ENCODE peak calls at places on chromosomes 4 and X, in eight cellular contexts. D is A673, R is cardiac muscle cell, O is pancreas, P is A549, N is SJCRH30, S is fibroblast of lung, K is hepatocyte. G is an unnamed sample.

GRCh38 chr4:25890653-25891485 is 23.2 kb upstream of the SMIM20 start:
- DNase-seq in D (no peak), R (peak; percentile 28), O (no peak), P (no peak), N (peak; percentile 73), S (no peak), K (no peak), G (no peak)

GRCh38 chr4:150960079-150960478 is 55.0 kb downstream of the LRBA start:
- DNase-seq in D (peak; percentile 60), R (no peak), O (no peak), P (peak; percentile 56), N (peak; percentile 28), S (peak; percentile 52), K (peak; percentile 19), G (peak; percentile 82)

GRCh38 chr4:113467581-113467980 is 294.0 kb downstream of the CAMK2D start:
- DNase-seq in D (no peak), R (no peak), O (no peak), P (no peak), N (peak; percentile 61), S (peak; percentile 83), K (no peak), G (peak; percentile 58)

GRCh38 chr4:109155682-109156243 is 146.7 kb downstream of the COL25A1 start:
- DNase-seq in D (no peak), R (peak; percentile 72), O (no peak), P (no peak), N (no peak), S (no peak), K (no peak), G (no peak)

GRCh38 chr4:11805837-11806236 is 377.1 kb upstream of the HS3ST1 start:
- DNase-seq in D (peak; percentile 2), R (peak; percentile 23), O (no peak), P (peak; percentile 20), N (peak; percentile 16), S (peak; percentile 56), K (peak; percentile 48), G (peak; percentile 50)

GRCh38 chr4:103947617-103948016 is 227.8 kb upstream of the TACR3 start:
- DNase-seq in D (no peak), R (no peak), O (no peak), P (no peak), N (no peak), S (no peak), K (no peak), G (no peak)

GRCh38 chrX:20265221-20265725 is 1.4 kb downstream of the RPS6KA3 start:
- DNase-seq in D (peak; percentile 57), R (peak; percentile 46), O (peak; percentile 37), P (peak; percentile 71), N (peak; percentile 80), S (peak; percentile 71), K (peak; percentile 74), G (peak; percentile 92)

GRCh38 chr4:140233811-140234696 is 80.1 kb upstream of the MAML3 start:
- DNase-seq in D (peak; percentile 38), R (no peak), O (no peak), P (no peak), N (peak; percentile 44), S (peak; percentile 91), K (peak; percentile 46), G (peak; percentile 61)

GRCh38 chr4:98653006-98653405 is 5.4 kb downstream of the TSPAN5 start:
- DNase-seq in D (no peak), R (no peak), O (no peak), P (no peak), N (no peak), S (peak; percentile 80), K (no peak), G (peak; percentile 58)

GRCh38 chr4:123599920-123600394 is 203.4 kb downstream of the SPRY1 start:
- DNase-seq in D (peak; percentile 81), R (peak; percentile 27), O (peak; percentile 25), P (no peak), N (peak; percentile 92), S (peak; percentile 17), K (peak; percentile 58), G (no peak)

GRCh38 chr4:142846105-142846728 is at the start of gene INPP4B:
- DNase-seq in D (peak; percentile 63), R (peak; percentile 83), O (peak; percentile 46), P (peak; percentile 35), N (peak; percentile 70), S (peak; percentile 60), K (peak; percentile 72), G (peak; percentile 88)

GRCh38 chrX:123971963-123972362 is 10.5 kb downstream of the STAG2 start:
- DNase-seq in D (no peak), R (no peak), O (no peak), P (no peak), N (no peak), S (peak; percentile 39), K (no peak), G (peak; percentile 11)

GRCh38 chrX:120456973-120457372 is 12.1 kb downstream of the LAMP2 start:
- DNase-seq in D (no peak), R (no peak), O (no peak), P (no peak), N (no peak), S (no peak), K (no peak), G (no peak)

GRCh38 chr4:99642725-99643489 is 14.7 kb downstream of the C4orf54 start:
- DNase-seq in D (no peak), R (no peak), O (peak; percentile 40), P (no peak), N (no peak), S (no peak), K (no peak), G (no peak)

GRCh38 chrX:46551494-46552128 is 6.4 kb upstream of the ZNF674 start:
- DNase-seq in D (peak; percentile 27), R (no peak), O (no peak), P (no peak), N (no peak), S (peak; percentile 45), K (peak; percentile 25), G (no peak)

GRCh38 chrX:149286940-149287349 is 218.2 kb downstream of the IDS start:
- DNase-seq in D (peak; percentile 57), R (peak; percentile 43), O (peak; percentile 50), P (peak; percentile 38), N (peak; percentile 58), S (peak; percentile 55), K (peak; percentile 58), G (peak; percentile 48)

GRCh38 chr4:86910820-86911684 is 18.8 kb upstream of the C4orf36 start:
- DNase-seq in D (no peak), R (no peak), O (no peak), P (no peak), N (no peak), S (no peak), K (no peak), G (no peak)

GRCh38 chr4:120855307-120856001 is 67.1 kb downstream of the PRDM5 start:
- DNase-seq in D (no peak), R (no peak), O (no peak), P (no peak), N (no peak), S (no peak), K (no peak), G (no peak)
- H3K4me3 ChIP-seq in D (no peak overlapping the region), R (no peak overlapping the region), O (no peak overlapping the region), P (no peak overlapping the region), N (no peak overlapping the region), S (no peak overlapping the region), K (no peak overlapping the region), G (no peak overlapping the region)

GRCh38 chr4:17512973-17513665 is 1.2 kb upstream of the QDPR start:
- DNase-seq in D (no peak), R (no peak), O (no peak), P (no peak), N (no peak), S (no peak), K (no peak), G (no peak)

GRCh38 chr4:17511041-17511949 is 595 bp downstream of the QDPR start:
- DNase-seq in D (peak; percentile 48), R (peak; percentile 71), O (peak; percentile 58), P (peak; percentile 46), N (peak; percentile 62), S (peak; percentile 41), K (peak; percentile 64), G (peak; percentile 81)

GRCh38 chr4:17514865-17515264 is at the start of gene CLRN2:
- DNase-seq in D (no peak), R (no peak), O (no peak), P (no peak), N (no peak), S (no peak), K (no peak), G (no peak)

GRCh38 chr4:17511950-17512795 is at the start of gene QDPR:
- DNase-seq in D (peak; percentile 68), R (peak; percentile 95), O (peak; percentile 87), P (peak; percentile 69), N (peak; percentile 87), S (peak; percentile 65), K (peak; percentile 91), G (peak; percentile 92)

DNA sequence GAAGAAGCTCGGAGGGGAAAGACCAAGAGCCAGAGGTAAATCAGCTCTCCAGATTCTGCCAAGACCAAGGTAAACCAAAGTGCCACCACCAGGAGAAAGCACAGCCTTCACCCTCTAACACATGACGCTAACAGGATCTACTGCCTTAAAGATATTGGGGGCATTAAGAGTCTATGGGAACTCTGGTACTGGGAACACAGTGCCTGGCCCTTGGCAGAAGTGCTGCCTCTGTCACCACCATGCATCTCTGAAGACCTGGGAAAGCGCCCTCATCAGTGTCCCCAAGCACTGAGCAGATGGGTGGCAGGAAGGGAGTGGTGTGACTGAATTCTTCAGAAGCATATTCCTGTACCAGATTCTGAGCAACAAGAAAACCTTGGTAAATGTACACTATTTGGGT is 1.3 kb downstream of the QDPR start:
- DNase-seq in D (no peak), R (no peak), O (no peak), P (no peak), N (no peak), S (no peak), K (no peak), G (peak; percentile 58)
- H3K4me1 ChIP-seq in D (peaks cover 8% of the 10 kb centered on the region), R (peaks cover 8% of the 10 kb centered on the region), O (peaks cover 3% of the 10 kb centered on the region), P (peaks cover 15% of the 10 kb centered on the region), N (peaks cover 6% of the 10 kb centered on the region), S (peaks cover 2% of the 10 kb centered on the region), K (peaks cover 10% of the 10 kb centered on the region), G (peaks cover 11% of the 10 kb centered on the region)

DNA sequence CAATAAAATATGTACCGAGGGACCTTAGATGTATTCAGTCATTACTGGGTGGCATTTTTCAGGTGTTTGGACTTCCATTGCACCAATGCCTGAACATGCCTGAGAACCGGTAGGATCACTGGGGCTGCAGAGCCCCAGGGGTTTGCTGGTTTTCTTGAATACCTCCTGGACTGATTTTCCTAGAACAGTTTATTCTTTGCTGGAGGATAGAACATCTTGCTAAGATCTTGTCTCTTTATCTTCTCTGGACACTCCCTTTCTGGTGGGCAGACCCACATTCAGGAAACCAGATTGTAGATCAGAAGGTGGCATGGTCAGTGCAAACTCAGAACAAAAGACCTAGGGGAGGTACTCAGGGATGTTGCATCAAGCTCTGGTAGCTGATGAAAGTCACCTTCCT is 84.7 kb downstream of the CLDN34 start:
- DNase-seq in D (no peak), R (no peak), O (no peak), P (no peak), N (no peak), S (no peak), K (no peak), G (no peak)
- H3K4me3 ChIP-seq in D (no peak overlapping the region), R (no peak overlapping the region), O (no peak overlapping the region), P (no peak overlapping the region), N (no peak overlapping the region), S (no peak overlapping the region), K (no peak overlapping the region), G (no peak overlapping the region)

DNA sequence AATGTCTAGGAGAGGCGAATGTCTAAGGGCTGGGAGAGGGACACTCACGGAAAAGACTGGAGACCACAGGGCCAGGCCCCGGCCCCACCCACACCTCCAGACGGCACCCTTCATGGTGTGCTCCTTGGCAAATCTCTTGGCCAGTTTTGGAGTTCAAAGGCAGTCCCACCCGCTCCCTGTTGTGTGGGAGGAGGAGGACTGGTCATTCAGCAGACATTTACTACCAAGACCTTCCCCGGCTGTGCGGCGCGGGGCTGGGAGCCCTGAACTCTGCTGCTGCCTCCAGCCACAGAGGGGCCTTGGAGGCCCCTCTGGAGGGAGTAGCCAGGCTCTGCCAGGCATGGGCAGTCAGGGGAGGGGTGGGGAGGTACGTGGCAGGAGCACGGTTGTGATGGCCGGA is 8.7 kb upstream of the TBC1D14 start:
- DNase-seq in D (no peak), R (no peak), O (no peak), P (no peak), N (no peak), S (no peak), K (no peak), G (peak; percentile 85)
- H3K4me1 ChIP-seq in D (no peaks in the 10 kb centered on the region), R (peaks cover 12% of the 10 kb centered on the region), O (no peaks in the 10 kb centered on the region), P (no peaks in the 10 kb centered on the region), N (no peaks in the 10 kb centered on the region), S (no peaks in the 10 kb centered on the region), K (peaks cover 7% of the 10 kb centered on the region), G (no peaks in the 10 kb centered on the region)